ENCODE peak calls at places on chromosomes 2 and 18, in four cellular contexts. U is GM12878, M is K562, O is HepG2. W is an unnamed sample.

GRCh38 chr2:126655500-126656310 is at the start of gene GYPC:
- DNase-seq in U (no peak), M (peak), O (no peak), W (peak)

GRCh38 chr18:49431563-49431962 is 28.9 kb downstream of the DYM start:
- DNase-seq in U (no peak), M (no peak), O (no peak), W (no peak)

GRCh38 chr2:175205523-175205922 is 24.0 kb upstream of the ATP5MC3 start:
- DNase-seq in U (no peak), M (no peak), O (no peak), W (no peak)

GRCh38 chr2:64636105-64636873 is 17.4 kb downstream of the SERTAD2 start:
- DNase-seq in U (peak), M (no peak), O (no peak), W (no peak)

GRCh38 chr2:206392118-206392517 is 51.2 kb upstream of the ADAM23 start:
- DNase-seq in U (no peak), M (peak), O (peak), W (peak)

GRCh38 chr2:117931266-117931665 is 82.6 kb downstream of the CCDC93 start:
- DNase-seq in U (no peak), M (no peak), O (no peak), W (no peak)

GRCh38 chr2:98615481-98615880 is 7.1 kb downstream of the UNC50 start:
- DNase-seq in U (no peak), M (no peak), O (no peak), W (no peak)

GRCh38 chr2:181264016-181264415 is 193.2 kb upstream of the ITGA4 start:
- DNase-seq in U (no peak), M (no peak), O (no peak), W (no peak)

GRCh38 chr2:146777181-146777580 is 1067.6 kb upstream of the ACVR2A start:
- DNase-seq in U (no peak), M (no peak), O (no peak), W (no peak)

GRCh38 chr2:19746611-19747309 is 155.0 kb downstream of the TTC32 start:
- DNase-seq in U (no peak), M (peak), O (peak), W (peak)

GRCh38 chr2:240237609-240238151 is 97.2 kb upstream of the OTOS start:
- DNase-seq in U (no peak), M (no peak), O (no peak), W (no peak)

GRCh38 chr2:119464977-119465376 is 33.3 kb downstream of the TMEM37 start:
- DNase-seq in U (no peak), M (peak), O (no peak), W (no peak)

GRCh38 chr2:240355001-240355891 is 80.2 kb upstream of the GPC1 start:
- DNase-seq in U (no peak), M (no peak), O (no peak), W (no peak)

GRCh38 chr2:95042472-95043271 is 17.2 kb downstream of the MAL start:
- DNase-seq in U (no peak), M (no peak), O (no peak), W (no peak)

GRCh38 chr2:64766841-64767669 is 113.3 kb upstream of the SERTAD2 start:
- DNase-seq in U (no peak), M (peak), O (no peak), W (no peak)

GRCh38 chr18:24274822-24275221 is 122.8 kb downstream of the OSBPL1A start:
- DNase-seq in U (no peak), M (no peak), O (no peak), W (no peak)

GRCh38 chr2:207083361-207084080 is 82.2 kb downstream of the KLF7 start:
- DNase-seq in U (no peak), M (no peak), O (no peak), W (no peak)

GRCh38 chr18:55552498-55553189 is 35.3 kb downstream of the TCF4 start:
- DNase-seq in U (no peak), M (no peak), O (no peak), W (no peak)

GRCh38 chr2:98487806-98488189 is 43.1 kb downstream of the INPP4A start:
- DNase-seq in U (peak), M (peak), O (peak), W (peak)

GRCh38 chr2:27779417-27780055 is 8.0 kb downstream of the MRPL33 start:
- DNase-seq in U (no peak), M (no peak), O (no peak), W (no peak)

GRCh38 chr2:70676301-70677035 is 91.5 kb downstream of the ADD2 start:
- DNase-seq in U (no peak), M (no peak), O (no peak), W (no peak)

GRCh38 chr2:146814971-146815370 is 1029.9 kb upstream of the ACVR2A start:
- DNase-seq in U (no peak), M (no peak), O (no peak), W (no peak)

GRCh38 chr2:9975328-9975727 is 23.8 kb downstream of the GRHL1 start:
- DNase-seq in U (no peak), M (no peak), O (no peak), W (no peak)

GRCh38 chr2:152594022-152594712 is 123.1 kb downstream of the PRPF40A start:
- DNase-seq in U (no peak), M (peak), O (no peak), W (no peak)

GRCh38 chr2:207311316-207312005 is 145.7 kb upstream of the KLF7 start:
- DNase-seq in U (no peak), M (peak), O (peak), W (no peak)

GRCh38 chr2:206004004-206004693 is 81.8 kb downstream of the INO80D start:
- DNase-seq in U (no peak), M (peak), O (peak), W (peak)

GRCh38 chr2:1586946-1587840 is 157.1 kb downstream of the PXDN start:
- DNase-seq in U (no peak), M (no peak), O (no peak), W (no peak)

GRCh38 chr2:198767694-198768093 is 690.0 kb downstream of the SATB2 start:
- DNase-seq in U (no peak), M (no peak), O (no peak), W (no peak)

GRCh38 chr2:216839626-216840132 is 20.2 kb downstream of the TNP1 start:
- DNase-seq in U (no peak), M (no peak), O (no peak), W (no peak)
- TF ChIP-seq FOXK2 in U (no peak), M (no peak), O (no peak), W (no peak)

DNA sequence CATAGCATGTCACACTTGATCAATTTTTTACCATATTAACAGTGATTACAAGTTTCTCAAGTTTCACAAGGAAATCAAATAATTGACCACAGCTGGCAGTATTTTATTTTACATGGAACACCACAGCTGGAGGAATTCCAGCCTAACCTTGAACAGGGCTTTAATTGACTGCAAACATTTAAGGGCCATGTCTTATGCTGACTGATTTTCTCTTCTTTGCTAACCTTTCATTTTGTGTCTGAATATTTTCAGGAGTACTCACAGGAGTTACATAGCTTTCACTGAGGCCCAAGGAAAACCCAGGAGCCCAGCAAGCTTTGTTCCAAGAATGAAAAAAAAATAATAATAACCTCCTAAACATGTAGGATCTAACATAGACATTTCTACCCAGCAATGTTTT is 49.6 kb downstream of the FRZB start:
- DNase-seq in U (no peak), M (no peak), O (no peak), W (no peak)
- TF ChIP-seq FOXK2 in U (no peak), M (no peak), O (no peak), W (no peak)

GRCh38 chr2:6602471-6602870 is 263.2 kb downstream of the CMPK2 start:
- DNase-seq in U (no peak), M (no peak), O (no peak), W (no peak)
- TF ChIP-seq FOXK2 in U (no peak), M (no peak), O (no peak), W (no peak)

DNA sequence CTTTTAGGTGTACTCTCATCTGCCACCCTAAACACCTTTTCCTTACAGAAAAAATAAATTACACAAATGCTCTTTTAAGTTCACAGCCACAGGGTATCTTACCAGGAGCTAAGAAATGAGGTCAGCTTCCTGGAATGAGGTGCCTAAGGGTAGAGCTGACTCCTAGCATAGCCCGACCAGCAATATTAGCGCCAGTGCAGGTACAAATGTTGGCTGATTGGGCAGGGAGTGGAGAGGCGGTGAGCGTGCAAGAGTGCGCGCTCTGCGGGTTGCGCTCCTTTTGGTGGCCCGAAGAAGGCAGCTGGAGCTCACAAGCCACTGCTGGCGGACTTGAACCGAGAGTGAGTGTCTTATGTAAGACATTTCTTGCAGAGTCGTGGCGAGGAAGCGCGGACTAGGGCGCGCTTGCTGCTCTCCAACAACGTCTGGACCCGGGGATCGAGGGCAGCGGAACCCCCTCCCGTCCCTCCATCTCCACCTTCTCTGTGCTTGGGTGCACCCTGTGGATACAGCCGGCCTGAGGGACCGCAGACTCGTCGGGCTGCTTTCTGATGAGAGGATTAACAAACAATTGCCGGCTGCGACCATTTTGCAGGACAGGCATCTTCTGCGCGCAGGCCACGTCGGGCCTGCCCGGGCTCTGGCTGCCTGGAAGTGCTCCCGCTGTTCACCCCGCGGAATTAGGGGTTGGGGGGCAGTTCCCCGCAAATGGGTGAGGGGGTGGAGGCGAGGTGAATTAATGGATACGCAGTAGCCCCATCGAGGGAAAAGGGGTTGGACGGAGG is 17.3 kb downstream of the BOLA3 start:
- DNase-seq in U (no peak), M (no peak), O (no peak), W (no peak)
- TF ChIP-seq FOXK2 in U (no peak), M (no peak), O (no peak), W (no peak)

GRCh38 chr2:54313147-54313546 is 57.1 kb upstream of the TSPYL6 start:
- DNase-seq in U (no peak), M (no peak), O (no peak), W (no peak)

GRCh38 chr2:54321062-54321461 is 65.0 kb upstream of the TSPYL6 start:
- DNase-seq in U (no peak), M (no peak), O (no peak), W (no peak)

GRCh38 chr2:54318810-54319209 is 62.8 kb upstream of the TSPYL6 start:
- DNase-seq in U (no peak), M (no peak), O (no peak), W (no peak)
- TF ChIP-seq FOXK2 in U (no peak), M (no peak), O (no peak), W (no peak)

DNA sequence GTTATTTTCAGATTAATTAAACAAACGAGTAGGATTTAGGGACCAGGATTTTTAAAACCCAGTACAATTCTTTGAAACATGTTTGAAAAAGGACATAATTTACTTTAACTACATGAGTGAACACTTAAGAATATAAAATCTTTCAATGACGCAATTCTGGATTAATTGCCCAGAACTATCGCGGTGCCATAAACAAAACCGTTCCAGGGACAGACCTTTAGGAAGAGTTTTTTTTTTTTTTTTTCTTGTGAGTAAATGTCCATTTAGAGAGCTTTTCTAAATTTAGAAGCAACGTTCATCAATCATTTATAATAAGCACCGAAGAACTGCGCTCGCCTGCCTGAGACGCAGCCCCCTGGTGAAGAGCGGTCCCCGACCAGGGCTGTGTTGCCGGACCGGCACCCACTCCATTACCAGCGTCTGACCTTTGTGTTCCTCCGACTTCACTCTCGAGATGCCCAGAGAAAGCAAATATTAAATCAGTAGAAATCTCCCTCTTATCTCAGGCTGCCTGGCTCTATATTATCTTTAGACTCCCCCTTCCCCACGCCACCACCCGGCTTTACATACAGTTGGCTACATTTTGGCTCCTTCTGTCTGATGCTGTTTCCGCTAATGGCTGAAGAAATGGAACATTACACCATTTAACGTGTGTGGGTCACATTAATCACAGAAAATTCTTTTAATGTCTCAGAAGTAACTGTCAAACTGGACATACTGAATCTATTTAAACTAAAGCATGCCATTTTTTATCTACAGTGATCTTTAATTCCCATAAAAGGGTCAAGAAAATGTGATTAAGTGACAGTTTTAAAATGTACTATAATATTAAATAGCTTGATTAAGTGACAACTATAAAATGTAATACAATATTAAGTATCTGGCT is 364.0 kb upstream of the MEIS1 start:
- DNase-seq in U (no peak), M (no peak), O (no peak), W (peak)
- TF ChIP-seq FOXK2 in U (no peak), M (no peak), O (no peak), W (no peak)

GRCh38 chr2:204109681-204110080 is 173.1 kb downstream of the ICOS start:
- DNase-seq in U (no peak), M (no peak), O (no peak), W (peak)

GRCh38 chr2:204114294-204114693 is 177.7 kb downstream of the ICOS start:
- DNase-seq in U (no peak), M (no peak), O (no peak), W (no peak)

GRCh38 chr2:204108301-204108700 is 171.7 kb downstream of the ICOS start:
- DNase-seq in U (no peak), M (peak), O (peak), W (peak)

GRCh38 chr2:204108874-204109295 is 172.3 kb downstream of the ICOS start:
- DNase-seq in U (no peak), M (no peak), O (no peak), W (no peak)

DNA sequence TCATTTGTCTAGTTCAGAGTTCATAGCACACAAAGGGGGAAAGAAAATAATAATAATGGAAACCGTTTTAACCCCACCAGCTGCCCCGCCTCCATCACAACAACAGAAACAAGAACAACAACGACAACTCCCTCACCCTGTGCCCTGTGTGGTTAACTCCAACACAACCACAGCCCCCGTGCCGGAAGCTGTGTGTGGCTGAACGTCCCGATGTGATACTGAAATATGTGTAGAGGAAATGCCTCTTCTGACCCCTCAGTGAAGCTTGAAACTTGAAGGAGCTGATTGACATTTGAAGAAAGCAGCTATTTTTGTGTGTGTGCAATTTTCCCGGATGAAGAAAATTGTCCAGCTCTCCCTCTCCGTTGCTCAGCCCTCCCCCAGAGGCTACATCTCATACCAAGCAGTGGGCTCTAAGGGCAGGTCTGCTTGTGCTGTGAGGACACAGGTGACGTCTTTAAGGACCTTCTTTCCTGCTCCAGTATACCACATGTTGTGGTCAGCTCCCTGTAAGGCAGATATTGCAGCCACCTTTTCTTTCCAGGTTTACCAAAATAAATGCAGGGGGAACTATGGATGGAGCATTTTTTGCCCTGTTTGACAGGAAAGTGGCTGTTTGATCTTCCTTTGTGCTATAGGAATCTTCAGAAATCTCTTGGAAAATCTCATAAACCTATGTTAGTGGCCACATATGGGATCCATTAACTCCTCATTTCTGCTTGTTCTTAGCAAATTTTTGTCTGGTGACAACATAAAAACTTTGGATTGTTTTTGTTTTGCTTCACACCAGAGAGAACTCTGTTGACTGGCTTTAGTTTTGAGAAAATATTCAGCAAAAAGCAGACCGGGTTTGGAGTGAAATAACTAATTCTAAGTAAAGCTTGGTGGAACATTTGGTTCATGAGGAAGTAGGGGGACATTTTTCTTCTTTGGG is 174.0 kb downstream of the ICOS start:
- DNase-seq in U (no peak), M (no peak), O (no peak), W (no peak)
- TF ChIP-seq FOXK2 in U (no peak), M (no peak), O (no peak), W (no peak)

GRCh38 chr2:231093956-231094355 is 30.9 kb downstream of the HTR2B start:
- DNase-seq in U (no peak), M (no peak), O (no peak), W (no peak)
- TF ChIP-seq FOXK2 in U (no peak), M (no peak), O (no peak), W (no peak)

DNA sequence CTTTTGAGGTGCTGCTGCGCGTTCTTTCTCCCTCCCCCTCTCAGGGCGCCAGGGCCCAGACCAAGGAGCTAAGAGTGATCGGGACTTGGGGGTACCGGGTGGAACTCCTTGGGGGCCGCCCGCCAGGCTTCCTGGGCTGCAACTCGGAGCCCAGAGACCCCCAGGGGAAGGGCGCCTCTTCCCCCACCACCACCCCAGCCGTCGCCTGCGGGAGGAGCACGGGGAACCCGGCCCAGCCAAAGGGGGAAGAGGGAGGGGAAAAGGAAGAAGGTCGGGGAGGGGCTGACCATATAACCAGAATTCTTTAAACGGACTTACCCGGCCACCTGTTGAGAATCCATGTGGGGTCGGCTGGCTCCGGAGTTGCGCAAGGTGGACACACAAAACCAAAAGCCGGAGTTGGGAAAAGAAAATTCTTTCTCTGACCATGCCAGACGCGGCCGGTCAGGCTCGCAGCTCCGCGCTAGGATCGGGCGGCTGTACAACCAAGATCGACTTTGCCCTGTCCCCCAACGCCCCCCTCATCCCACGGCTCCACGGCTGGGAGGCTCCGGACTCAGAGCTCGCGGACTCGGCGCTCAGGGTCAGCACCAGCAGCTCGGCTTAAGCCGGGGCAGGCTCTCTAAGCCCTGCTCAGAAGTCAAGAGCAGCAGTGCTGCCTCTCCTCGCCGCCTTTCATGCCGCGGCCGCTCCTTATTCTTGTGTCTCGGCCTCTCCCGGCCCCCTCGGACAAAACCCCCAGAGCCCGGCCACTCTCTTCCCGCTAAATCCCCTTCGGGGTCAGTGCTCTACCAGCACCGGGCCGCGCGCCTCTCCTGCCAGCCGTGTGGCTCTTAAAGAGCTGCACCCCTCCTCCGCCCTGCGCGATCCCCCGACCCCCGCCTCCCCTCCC is 6.3 kb upstream of the SIX3 start:
- DNase-seq in U (no peak), M (no peak), O (peak), W (no peak)
- TF ChIP-seq FOXK2 in U (no peak), M (no peak), O (no peak), W (no peak)

GRCh38 chr18:22207022-22207758 is 37.8 kb downstream of the GATA6 start:
- DNase-seq in U (no peak), M (no peak), O (no peak), W (no peak)
- TF ChIP-seq FOXK2 in U (no peak), M (no peak), O (no peak), W (no peak)

W was measured in HEK293T.